ENCODE peak calls at places on chromosomes 16 and 17, in five cellular contexts. One of them, this sample, is unnamed.

GRCh38 chr16:5918553-5919127 is 821.0 kb upstream of the EEF2KMT start:
- DNase-seq in bronchial epithelial cell: no peak
- DNase-seq in left ventricle myocardium inferior: no peak
- DNase-seq in sigmoid colon: no peak
- DNase-seq in cardiac fibroblast: no peak
- DNase-seq in this sample: no peak

GRCh38 chr17:83034525-83034924 is 44.9 kb upstream of the METRNL start:
- DNase-seq in bronchial epithelial cell: no peak
- DNase-seq in left ventricle myocardium inferior: no peak
- DNase-seq in sigmoid colon: no peak
- DNase-seq in cardiac fibroblast: no peak
- DNase-seq in this sample: no peak

GRCh38 chr17:48574523-48575065 is 3.6 kb downstream of the HOXB4 start:
- DNase-seq in bronchial epithelial cell: no peak
- DNase-seq in left ventricle myocardium inferior: no peak
- DNase-seq in sigmoid colon: no peak
- DNase-seq in cardiac fibroblast: no peak
- DNase-seq in this sample: no peak

GRCh38 chr17:40443988-40444899 is 994 bp downstream of the IGFBP4 start:
- DNase-seq in bronchial epithelial cell: no peak
- DNase-seq in left ventricle myocardium inferior: no peak
- DNase-seq in sigmoid colon: no peak
- DNase-seq in cardiac fibroblast: peak; percentile 49
- DNase-seq in this sample: no peak

GRCh38 chr16:13835357-13835756 is 84.6 kb upstream of the ERCC4 start:
- DNase-seq in bronchial epithelial cell: no peak
- DNase-seq in left ventricle myocardium inferior: no peak
- DNase-seq in sigmoid colon: no peak
- DNase-seq in cardiac fibroblast: peak; percentile 3
- DNase-seq in this sample: peak; percentile 19

GRCh38 chr16:67843343-67843765 is 1.2 kb downstream of the THAP11 start:
- DNase-seq in bronchial epithelial cell: no peak
- DNase-seq in left ventricle myocardium inferior: no peak
- DNase-seq in sigmoid colon: peak; percentile 73
- DNase-seq in cardiac fibroblast: peak; percentile 45
- DNase-seq in this sample: no peak

GRCh38 chr17:76529643-76530488 is 7.6 kb downstream of the CYGB start:
- DNase-seq in bronchial epithelial cell: no peak
- DNase-seq in left ventricle myocardium inferior: peak; percentile 95
- DNase-seq in sigmoid colon: peak; percentile 97
- DNase-seq in cardiac fibroblast: peak; percentile 91
- DNase-seq in this sample: no peak

GRCh38 chr17:79137791-79138190 is 63.2 kb downstream of the ENGASE start:
- DNase-seq in bronchial epithelial cell: no peak
- DNase-seq in left ventricle myocardium inferior: no peak
- DNase-seq in sigmoid colon: no peak
- DNase-seq in cardiac fibroblast: no peak
- DNase-seq in this sample: no peak

GRCh38 chr16:88830250-88830649 is 18.5 kb upstream of the APRT start:
- DNase-seq in bronchial epithelial cell: no peak
- DNase-seq in left ventricle myocardium inferior: peak; percentile 57
- DNase-seq in sigmoid colon: peak; percentile 89
- DNase-seq in cardiac fibroblast: no peak
- DNase-seq in this sample: no peak

GRCh38 chr16:50603206-50604064 is 55.2 kb downstream of the NKD1 start:
- DNase-seq in bronchial epithelial cell: no peak
- DNase-seq in left ventricle myocardium inferior: no peak
- DNase-seq in sigmoid colon: peak; percentile 95
- DNase-seq in cardiac fibroblast: peak; percentile 4
- DNase-seq in this sample: no peak

GRCh38 chr16:17314148-17314547 is 156.6 kb downstream of the XYLT1 start:
- DNase-seq in bronchial epithelial cell: no peak
- DNase-seq in left ventricle myocardium inferior: no peak
- DNase-seq in sigmoid colon: no peak
- DNase-seq in cardiac fibroblast: no peak
- DNase-seq in this sample: no peak

GRCh38 chr17:55641559-55642160 is 81.0 kb downstream of the TMEM100 start:
- DNase-seq in bronchial epithelial cell: peak; percentile 53
- DNase-seq in left ventricle myocardium inferior: peak; percentile 63
- DNase-seq in sigmoid colon: peak; percentile 90
- DNase-seq in cardiac fibroblast: peak; percentile 77
- DNase-seq in this sample: peak; percentile 78

GRCh38 chr16:88375236-88376052 is 7.3 kb upstream of the ZNF469 start:
- DNase-seq in bronchial epithelial cell: no peak
- DNase-seq in left ventricle myocardium inferior: peak; percentile 5
- DNase-seq in sigmoid colon: peak; percentile 53
- DNase-seq in cardiac fibroblast: no peak
- DNase-seq in this sample: no peak

GRCh38 chr17:73547790-73548189 is 96.5 kb downstream of the SDK2 start:
- DNase-seq in bronchial epithelial cell: no peak
- DNase-seq in left ventricle myocardium inferior: no peak
- DNase-seq in sigmoid colon: no peak
- DNase-seq in cardiac fibroblast: no peak
- DNase-seq in this sample: no peak

GRCh38 chr17:34673995-34674900 is 94.9 kb downstream of the TMEM132E start:
- DNase-seq in bronchial epithelial cell: no peak
- DNase-seq in left ventricle myocardium inferior: no peak
- DNase-seq in sigmoid colon: no peak
- DNase-seq in cardiac fibroblast: no peak
- DNase-seq in this sample: no peak

GRCh38 chr16:49745434-49745833 is 110.5 kb downstream of the ZNF423 start:
- DNase-seq in bronchial epithelial cell: no peak
- DNase-seq in left ventricle myocardium inferior: no peak
- DNase-seq in sigmoid colon: no peak
- DNase-seq in cardiac fibroblast: no peak
- DNase-seq in this sample: no peak

GRCh38 chr16:87343753-87344050 is 26.5 kb upstream of the C16orf95 start:
- DNase-seq in bronchial epithelial cell: no peak
- DNase-seq in left ventricle myocardium inferior: no peak
- DNase-seq in sigmoid colon: no peak
- DNase-seq in cardiac fibroblast: no peak
- DNase-seq in this sample: no peak

GRCh38 chr16:86716649-86717048 is 138.3 kb downstream of the FOXL1 start:
- DNase-seq in bronchial epithelial cell: peak; percentile 33
- DNase-seq in left ventricle myocardium inferior: no peak
- DNase-seq in sigmoid colon: no peak
- DNase-seq in cardiac fibroblast: no peak
- DNase-seq in this sample: no peak

GRCh38 chr16:57032931-57033330 is 43.6 kb downstream of the NLRC5 start:
- DNase-seq in bronchial epithelial cell: no peak
- DNase-seq in left ventricle myocardium inferior: no peak
- DNase-seq in sigmoid colon: no peak
- DNase-seq in cardiac fibroblast: no peak
- DNase-seq in this sample: no peak

GRCh38 chr16:31063843-31064611 is 10.0 kb downstream of the ZNF668 start:
- DNase-seq in bronchial epithelial cell: no peak
- DNase-seq in left ventricle myocardium inferior: no peak
- DNase-seq in sigmoid colon: no peak
- DNase-seq in cardiac fibroblast: no peak
- DNase-seq in this sample: no peak

GRCh38 chr16:69941251-69942098 is 9.7 kb upstream of the CLEC18A start:
- DNase-seq in bronchial epithelial cell: no peak
- DNase-seq in left ventricle myocardium inferior: no peak
- DNase-seq in sigmoid colon: no peak
- DNase-seq in cardiac fibroblast: no peak
- DNase-seq in this sample: no peak

GRCh38 chr16:67406628-67407027 is 9.6 kb downstream of the ZDHHC1 start:
- DNase-seq in bronchial epithelial cell: peak; percentile 87
- DNase-seq in left ventricle myocardium inferior: no peak
- DNase-seq in sigmoid colon: peak; percentile 76
- DNase-seq in cardiac fibroblast: peak; percentile 80
- DNase-seq in this sample: no peak

GRCh38 chr17:47698749-47699535 is 5.0 kb downstream of the TBKBP1 start:
- DNase-seq in bronchial epithelial cell: no peak
- DNase-seq in left ventricle myocardium inferior: peak; percentile 55
- DNase-seq in sigmoid colon: peak; percentile 74
- DNase-seq in cardiac fibroblast: peak; percentile 59
- DNase-seq in this sample: peak; percentile 68

GRCh38 chr16:23516366-23517137 is 6.3 kb upstream of the GGA2 start:
- DNase-seq in bronchial epithelial cell: no peak
- DNase-seq in left ventricle myocardium inferior: no peak
- DNase-seq in sigmoid colon: no peak
- DNase-seq in cardiac fibroblast: no peak
- DNase-seq in this sample: peak; percentile 32

GRCh38 chr16:10731790-10732189 is 11.9 kb upstream of the NUBP1 start:
- DNase-seq in bronchial epithelial cell: no peak
- DNase-seq in left ventricle myocardium inferior: no peak
- DNase-seq in sigmoid colon: no peak
- DNase-seq in cardiac fibroblast: no peak
- DNase-seq in this sample: no peak

GRCh38 chr16:12096162-12096781 is 119.7 kb downstream of the SNX29 start:
- DNase-seq in bronchial epithelial cell: peak; percentile 25
- DNase-seq in left ventricle myocardium inferior: no peak
- DNase-seq in sigmoid colon: no peak
- DNase-seq in cardiac fibroblast: peak; percentile 50
- DNase-seq in this sample: no peak

GRCh38 chr17:75047398-75048098 is 523 bp downstream of the KCTD2 start:
- DNase-seq in bronchial epithelial cell: no peak
- DNase-seq in left ventricle myocardium inferior: peak; percentile 42
- DNase-seq in sigmoid colon: peak; percentile 80
- DNase-seq in cardiac fibroblast: no peak
- DNase-seq in this sample: peak; percentile 33

GRCh38 chr16:89476379-89476778 is 14.0 kb downstream of the ANKRD11 start:
- DNase-seq in bronchial epithelial cell: peak; percentile 98
- DNase-seq in left ventricle myocardium inferior: no peak
- DNase-seq in sigmoid colon: no peak
- DNase-seq in cardiac fibroblast: no peak
- DNase-seq in this sample: no peak

GRCh38 chr16:21523411-21524067 is 75.8 kb upstream of the METTL9 start:
- DNase-seq in bronchial epithelial cell: no peak
- DNase-seq in left ventricle myocardium inferior: no peak
- DNase-seq in sigmoid colon: no peak
- DNase-seq in cardiac fibroblast: no peak
- DNase-seq in this sample: no peak

GRCh38 chr17:82327289-82327688 is 6.3 kb downstream of the SECTM1 start:
- DNase-seq in bronchial epithelial cell: no peak
- DNase-seq in left ventricle myocardium inferior: no peak
- DNase-seq in sigmoid colon: no peak
- DNase-seq in cardiac fibroblast: no peak
- DNase-seq in this sample: no peak

GRCh38 chr17:20066253-20066652 is 57.1 kb downstream of the SPECC1 start:
- DNase-seq in bronchial epithelial cell: peak; percentile 86
- DNase-seq in left ventricle myocardium inferior: peak; percentile 49
- DNase-seq in sigmoid colon: peak; percentile 73
- DNase-seq in cardiac fibroblast: peak; percentile 79
- DNase-seq in this sample: no peak

GRCh38 chr16:57639172-57639571 is 10.7 kb downstream of the ADGRG1 start:
- DNase-seq in bronchial epithelial cell: no peak
- DNase-seq in left ventricle myocardium inferior: peak; percentile 41
- DNase-seq in sigmoid colon: no peak
- DNase-seq in cardiac fibroblast: no peak
- DNase-seq in this sample: peak; percentile 30

GRCh38 chr16:21268236-21268635 is 9.9 kb downstream of the CRYM start:
- DNase-seq in bronchial epithelial cell: no peak
- DNase-seq in left ventricle myocardium inferior: no peak
- DNase-seq in sigmoid colon: no peak
- DNase-seq in cardiac fibroblast: no peak
- DNase-seq in this sample: peak; percentile 23

GRCh38 chr17:76178124-76178523 is 37.1 kb upstream of the FOXJ1 start:
- DNase-seq in bronchial epithelial cell: no peak
- DNase-seq in left ventricle myocardium inferior: no peak
- DNase-seq in sigmoid colon: no peak
- DNase-seq in cardiac fibroblast: no peak
- DNase-seq in this sample: no peak

GRCh38 chr16:25264599-25264998 is 7.0 kb upstream of the ZKSCAN2 start:
- DNase-seq in bronchial epithelial cell: no peak
- DNase-seq in left ventricle myocardium inferior: no peak
- DNase-seq in sigmoid colon: no peak
- DNase-seq in cardiac fibroblast: peak; percentile 24
- DNase-seq in this sample: no peak

GRCh38 chr17:79340286-79340685 is 265.7 kb downstream of the ENGASE start:
- DNase-seq in bronchial epithelial cell: no peak
- DNase-seq in left ventricle myocardium inferior: no peak
- DNase-seq in sigmoid colon: no peak
- DNase-seq in cardiac fibroblast: no peak
- DNase-seq in this sample: peak; percentile 77

GRCh38 chr17:10649602-10650001 is 7.5 kb downstream of the MYH3 start:
- DNase-seq in bronchial epithelial cell: no peak
- DNase-seq in left ventricle myocardium inferior: no peak
- DNase-seq in sigmoid colon: no peak
- DNase-seq in cardiac fibroblast: no peak
- DNase-seq in this sample: no peak

GRCh38 chr17:489758-490329 is 137.2 kb upstream of the RPH3AL start:
- DNase-seq in bronchial epithelial cell: no peak
- DNase-seq in left ventricle myocardium inferior: no peak
- DNase-seq in sigmoid colon: peak; percentile 74
- DNase-seq in cardiac fibroblast: peak; percentile 32
- DNase-seq in this sample: peak; percentile 86
- H3K4me3 ChIP-seq in bronchial epithelial cell: peak overlapping the region; percentile 31
- H3K4me3 ChIP-seq in left ventricle myocardium inferior: peak overlapping the region; percentile 76
- H3K4me3 ChIP-seq in sigmoid colon: peak overlapping the region; percentile 69
- H3K4me3 ChIP-seq in cardiac fibroblast: peak overlapping the region; percentile 43
- H3K4me3 ChIP-seq in this sample: peak overlapping the region; percentile 56

GRCh38 chr17:41864837-41865595 is at the start of gene KLHL11:
- DNase-seq in bronchial epithelial cell: peak; percentile 77
- DNase-seq in left ventricle myocardium inferior: peak; percentile 91
- DNase-seq in sigmoid colon: peak; percentile 94
- DNase-seq in cardiac fibroblast: peak; percentile 88
- DNase-seq in this sample: peak; percentile 94
- TF ChIP-seq CTCF in bronchial epithelial cell: no peak
- TF ChIP-seq CTCF in left ventricle myocardium inferior: peak; percentile 31
- TF ChIP-seq CTCF in sigmoid colon: no peak
- TF ChIP-seq CTCF in cardiac fibroblast: no peak
- TF ChIP-seq CTCF in this sample: no peak

DNA sequence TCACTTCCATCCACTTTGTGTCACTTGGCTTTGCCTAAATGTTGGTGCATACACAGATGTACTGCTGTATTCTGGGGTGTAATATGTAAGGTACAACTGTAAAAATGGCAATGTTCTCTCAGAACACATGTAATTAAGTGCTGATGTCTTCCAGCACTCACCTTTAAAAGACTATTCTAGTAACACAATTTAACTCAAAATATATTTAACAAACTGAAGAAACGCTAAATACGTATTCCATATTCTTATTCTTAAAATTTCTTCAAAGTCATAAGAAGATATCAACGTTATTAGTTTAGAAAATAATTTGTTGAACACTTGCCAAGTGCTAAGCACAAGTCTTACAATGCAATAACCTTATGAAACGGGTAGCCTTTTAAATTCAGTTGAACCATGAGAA is 3.6 kb downstream of the CMC2 start:
- DNase-seq in bronchial epithelial cell: no peak
- DNase-seq in left ventricle myocardium inferior: no peak
- DNase-seq in sigmoid colon: no peak
- DNase-seq in cardiac fibroblast: no peak
- DNase-seq in this sample: no peak
- H3K4me3 ChIP-seq in bronchial epithelial cell: no peak overlapping the region
- H3K4me3 ChIP-seq in left ventricle myocardium inferior: no peak overlapping the region
- H3K4me3 ChIP-seq in sigmoid colon: no peak overlapping the region
- H3K4me3 ChIP-seq in cardiac fibroblast: no peak overlapping the region
- H3K4me3 ChIP-seq in this sample: no peak overlapping the region

DNA sequence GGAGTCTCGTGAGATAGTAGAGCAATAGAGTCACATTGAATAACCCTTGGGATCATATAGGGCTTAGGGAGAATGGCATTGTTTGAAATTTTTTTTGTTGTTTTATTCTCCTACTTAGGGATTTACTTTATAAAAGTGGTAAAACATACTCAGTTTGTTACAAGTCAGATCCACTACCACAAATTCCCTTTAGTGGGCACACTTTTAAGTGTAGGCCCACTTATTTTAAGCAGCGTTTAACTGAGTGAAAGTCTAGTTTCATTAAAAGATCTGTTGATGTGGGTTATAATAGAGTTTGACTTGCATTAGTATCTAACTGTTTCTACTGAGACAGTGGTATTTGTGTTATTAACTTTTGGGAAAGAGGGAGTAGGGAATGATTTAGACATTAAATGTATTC is 49.3 kb downstream of the USP10 start:
- DNase-seq in bronchial epithelial cell: no peak
- DNase-seq in left ventricle myocardium inferior: no peak
- DNase-seq in sigmoid colon: no peak
- DNase-seq in cardiac fibroblast: no peak
- DNase-seq in this sample: peak; percentile 30
- TF ChIP-seq CTCF in bronchial epithelial cell: no peak
- TF ChIP-seq CTCF in left ventricle myocardium inferior: no peak
- TF ChIP-seq CTCF in sigmoid colon: no peak
- TF ChIP-seq CTCF in cardiac fibroblast: no peak
- TF ChIP-seq CTCF in this sample: peak; percentile 21